ENCODE peak calls at places on chromosome 5, in five cellular contexts. I is astrocyte, P is H9, N is fibroblast of lung, J is PC-9. Q is an unnamed sample.

GRCh38 chr5:59629561-59629960 is 264.0 kb downstream of the PDE4D start:
- DNase-seq in I (no peak), P (no peak), N (no peak), J (no peak), Q (no peak)

GRCh38 chr5:7904170-7904569 is 35.2 kb downstream of the MTRR start:
- DNase-seq in I (peak), P (no peak), N (peak), J (peak), Q (no peak)

GRCh38 chr5:41736641-41737040 is 133.6 kb downstream of the OXCT1 start:
- DNase-seq in I (peak), P (no peak), N (peak), J (no peak), Q (no peak)

GRCh38 chr5:151492729-151493128 is 45.3 kb downstream of the SLC36A1 start:
- DNase-seq in I (no peak), P (no peak), N (peak), J (no peak), Q (no peak)

GRCh38 chr5:17314907-17315471 is 97.6 kb downstream of the BASP1 start:
- DNase-seq in I (peak), P (no peak), N (peak), J (peak), Q (no peak)

GRCh38 chr5:81397169-81397568 is 3.2 kb upstream of the ACOT12 start:
- DNase-seq in I (peak), P (no peak), N (peak), J (no peak), Q (no peak)

GRCh38 chr5:181173420-181174342 is 26.3 kb downstream of the OR2V2 start:
- DNase-seq in I (peak), P (peak), N (peak), J (no peak), Q (peak)

GRCh38 chr5:83688321-83688720 is 32.3 kb downstream of the HAPLN1 start:
- DNase-seq in I (no peak), P (no peak), N (no peak), J (no peak), Q (no peak)

GRCh38 chr5:58200451-58200850 is 259.4 kb downstream of the PLK2 start:
- DNase-seq in I (no peak), P (no peak), N (no peak), J (no peak), Q (no peak)

GRCh38 chr5:170471551-170472212 is 32.1 kb upstream of the KCNIP1 start:
- DNase-seq in I (no peak), P (peak), N (no peak), J (no peak), Q (no peak)

GRCh38 chr5:118220491-118220890 is 767.9 kb downstream of the DTWD2 start:
- DNase-seq in I (peak), P (no peak), N (peak), J (no peak), Q (no peak)

GRCh38 chr5:88724201-88724600 is 158.8 kb downstream of the MEF2C start:
- DNase-seq in I (peak), P (no peak), N (peak), J (peak), Q (peak)

GRCh38 chr5:131322926-131323325 is 59.1 kb downstream of the CDC42SE2 start:
- DNase-seq in I (no peak), P (no peak), N (no peak), J (peak), Q (no peak)

GRCh38 chr5:92687793-92688467 is 893.1 kb downstream of the NR2F1-AS1 start:
- DNase-seq in I (peak), P (peak), N (peak), J (no peak), Q (peak)

GRCh38 chr5:41083306-41083705 is 12.2 kb upstream of the MROH2B start:
- DNase-seq in I (no peak), P (no peak), N (peak), J (no peak), Q (no peak)

GRCh38 chr5:16791036-16791705 is 144.9 kb downstream of the MYO10 start:
- DNase-seq in I (peak), P (no peak), N (peak), J (peak), Q (peak)

GRCh38 chr5:59264641-59265245 is 628.8 kb downstream of the PDE4D start:
- DNase-seq in I (peak), P (no peak), N (peak), J (no peak), Q (no peak)

GRCh38 chr5:175749591-175749990 is 91.7 kb downstream of the HRH2 start:
- DNase-seq in I (no peak), P (no peak), N (no peak), J (peak), Q (no peak)

GRCh38 chr5:132807163-132807838 is 5.8 kb upstream of the SOWAHA start:
- DNase-seq in I (no peak), P (peak), N (no peak), J (no peak), Q (peak)

GRCh38 chr5:134527156-134527960 is 1.9 kb downstream of the JADE2 start:
- DNase-seq in I (peak), P (peak), N (peak), J (peak), Q (peak)

GRCh38 chr5:179192185-179192890 is 132.2 kb downstream of the ZNF354C start:
- DNase-seq in I (no peak), P (no peak), N (no peak), J (no peak), Q (no peak)

GRCh38 chr5:187042-187431 is 4.3 kb upstream of the LRRC14B start:
- DNase-seq in I (no peak), P (no peak), N (no peak), J (no peak), Q (no peak)

GRCh38 chr5:80591352-80591751 is 21.3 kb upstream of the ANKRD34B start:
- DNase-seq in I (peak), P (no peak), N (peak), J (no peak), Q (no peak)

GRCh38 chr5:86101966-86102365 is 515.8 kb upstream of the COX7C start:
- DNase-seq in I (no peak), P (no peak), N (no peak), J (no peak), Q (no peak)

GRCh38 chr5:136356747-136357469 is 8.4 kb downstream of the TRPC7 start:
- DNase-seq in I (no peak), P (no peak), N (no peak), J (no peak), Q (no peak)

GRCh38 chr5:178940569-178941360 is at the start of gene ZNF454:
- DNase-seq in I (peak), P (no peak), N (peak), J (no peak), Q (no peak)

GRCh38 chr5:180161420-180162303 is 47.3 kb downstream of the RASGEF1C start:
- DNase-seq in I (no peak), P (peak), N (no peak), J (no peak), Q (peak)

GRCh38 chr5:149732500-149733128 is 2.5 kb downstream of the PPARGC1B start:
- DNase-seq in I (no peak), P (no peak), N (no peak), J (no peak), Q (peak)

GRCh38 chr5:157198277-157199058 is 17.8 kb downstream of the ITK start:
- DNase-seq in I (no peak), P (no peak), N (no peak), J (no peak), Q (no peak)

GRCh38 chr5:7756453-7756852 is 94.5 kb downstream of the CFAP90 start:
- DNase-seq in I (no peak), P (no peak), N (no peak), J (no peak), Q (no peak)

GRCh38 chr5:164934039-164934438 is 1428.6 kb downstream of the MAT2B start:
- DNase-seq in I (no peak), P (peak), N (no peak), J (no peak), Q (no peak)

GRCh38 chr5:136308396-136308795 is 56.9 kb downstream of the TRPC7 start:
- DNase-seq in I (no peak), P (peak), N (no peak), J (no peak), Q (no peak)

DNA sequence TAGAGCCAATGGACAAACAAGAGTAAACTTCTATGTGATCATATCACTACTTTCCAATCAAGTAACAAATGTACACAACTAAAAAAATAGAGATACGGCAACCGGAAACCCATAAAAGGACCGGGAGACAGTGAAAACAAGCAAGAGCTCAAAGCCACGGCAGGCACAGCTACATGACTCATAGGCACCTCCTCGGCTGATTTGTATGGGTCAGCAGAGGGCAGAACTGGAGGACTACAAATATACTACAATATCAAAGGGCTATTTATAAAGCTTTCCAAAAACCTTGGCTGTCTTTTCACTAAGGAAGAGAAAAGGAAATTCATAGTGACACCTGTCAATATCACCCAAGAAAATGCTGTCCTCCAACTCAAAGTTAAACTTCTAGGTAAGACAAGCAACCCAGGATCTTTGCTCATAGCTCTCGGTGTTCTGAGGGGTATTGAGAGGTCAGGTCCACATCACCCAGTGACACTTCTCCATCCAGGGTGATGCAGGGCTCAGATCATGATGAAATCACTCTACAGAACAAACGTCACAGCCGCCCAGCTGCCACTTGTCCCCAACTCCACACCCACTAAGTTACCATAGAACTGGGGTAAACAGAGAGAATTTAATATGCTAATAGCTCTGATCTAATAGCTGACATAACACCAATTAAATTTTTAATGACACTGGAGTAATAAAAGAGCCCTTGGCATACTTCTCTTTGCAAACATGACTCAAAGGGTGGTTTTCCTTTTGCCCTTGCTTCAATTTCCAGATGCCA is 41.3 kb downstream of the PFDN1 start:
- DNase-seq in I (peak), P (no peak), N (peak), J (peak), Q (peak)
- TF ChIP-seq CTCF in I (no peak), P (no peak), N (no peak), J (no peak), Q (no peak)

GRCh38 chr5:6686501-6686900 is 26.7 kb upstream of the TENT4A start:
- DNase-seq in I (no peak), P (no peak), N (no peak), J (no peak), Q (no peak)
- H3K4me2 ChIP-seq in I (peak), P (peak), N (no peak), J (no peak), Q (peak)

GRCh38 chr5:10365800-10366199 is 12.3 kb downstream of the MARCHF6 start:
- DNase-seq in I (no peak), P (no peak), N (no peak), J (no peak), Q (no peak)

GRCh38 chr5:10363519-10364185 is 10.2 kb downstream of the MARCHF6 start:
- DNase-seq in I (no peak), P (no peak), N (no peak), J (no peak), Q (no peak)

GRCh38 chr5:10367586-10367985 is 14.1 kb downstream of the MARCHF6 start:
- DNase-seq in I (peak), P (no peak), N (peak), J (no peak), Q (no peak)

GRCh38 chr5:10366310-10367297 is 13.1 kb downstream of the MARCHF6 start:
- DNase-seq in I (peak), P (no peak), N (peak), J (peak), Q (peak)

GRCh38 chr5:10364186-10364689 is 10.7 kb downstream of the MARCHF6 start:
- DNase-seq in I (no peak), P (no peak), N (no peak), J (no peak), Q (no peak)
- TF ChIP-seq CTCF in I (no peak), P (peak), N (no peak), J (peak), Q (no peak)

GRCh38 chr5:90888511-90889324 is 330.1 kb downstream of the ADGRV1 start:
- DNase-seq in I (peak), P (no peak), N (peak), J (peak), Q (no peak)

GRCh38 chr5:90890183-90890582 is 331.6 kb downstream of the ADGRV1 start:
- DNase-seq in I (no peak), P (no peak), N (no peak), J (no peak), Q (no peak)

GRCh38 chr5:90886381-90886780 is 327.8 kb downstream of the ADGRV1 start:
- DNase-seq in I (no peak), P (no peak), N (no peak), J (no peak), Q (no peak)

GRCh38 chr5:90894866-90895420 is 336.3 kb downstream of the ADGRV1 start:
- DNase-seq in I (no peak), P (no peak), N (no peak), J (no peak), Q (no peak)

GRCh38 chr5:90889325-90889600 is 330.7 kb downstream of the ADGRV1 start:
- DNase-seq in I (no peak), P (no peak), N (no peak), J (no peak), Q (no peak)
- H3K4me2 ChIP-seq in I (no peak), P (no peak), N (no peak), J (peak), Q (no peak)